ENCODE peak calls at places on chromosome 21, in five cellular contexts. One of them, this sample, is unnamed.

GRCh38 chr21:37915941-37916794 is at the start of gene KCNJ6:
- DNase-seq in tibial nerve: no peak
- DNase-seq in astrocyte of the spinal cord: peak; percentile 54
- DNase-seq in cardiac fibroblast: peak; percentile 62
- DNase-seq in psoas muscle: no peak
- DNase-seq in this sample: no peak

GRCh38 chr21:37742532-37742931 is 173.7 kb downstream of the KCNJ6 start:
- DNase-seq in tibial nerve: no peak
- DNase-seq in astrocyte of the spinal cord: no peak
- DNase-seq in cardiac fibroblast: peak; percentile 64
- DNase-seq in psoas muscle: no peak
- DNase-seq in this sample: peak; percentile 7

GRCh38 chr21:29403922-29404538 is 105.3 kb downstream of the BACH1 start:
- DNase-seq in tibial nerve: peak; percentile 9
- DNase-seq in astrocyte of the spinal cord: no peak
- DNase-seq in cardiac fibroblast: peak; percentile 15
- DNase-seq in psoas muscle: no peak
- DNase-seq in this sample: peak; percentile 71

GRCh38 chr21:26057488-26058170 is 112.9 kb downstream of the APP start:
- DNase-seq in tibial nerve: no peak
- DNase-seq in astrocyte of the spinal cord: no peak
- DNase-seq in cardiac fibroblast: no peak
- DNase-seq in psoas muscle: no peak
- DNase-seq in this sample: no peak

GRCh38 chr21:36747815-36748381 is 49.0 kb downstream of the SIM2 start:
- DNase-seq in tibial nerve: no peak
- DNase-seq in astrocyte of the spinal cord: no peak
- DNase-seq in cardiac fibroblast: peak; percentile 33
- DNase-seq in psoas muscle: peak; percentile 64
- DNase-seq in this sample: no peak

GRCh38 chr21:32442566-32443318 is 30.2 kb downstream of the EVA1C start:
- DNase-seq in tibial nerve: no peak
- DNase-seq in astrocyte of the spinal cord: no peak
- DNase-seq in cardiac fibroblast: peak; percentile 70
- DNase-seq in psoas muscle: no peak
- DNase-seq in this sample: peak; percentile 89

GRCh38 chr21:31283025-31283424 is 61.0 kb downstream of the TIAM1 start:
- DNase-seq in tibial nerve: no peak
- DNase-seq in astrocyte of the spinal cord: no peak
- DNase-seq in cardiac fibroblast: no peak
- DNase-seq in psoas muscle: no peak
- DNase-seq in this sample: no peak

GRCh38 chr21:23162213-23162946 is 2164.2 kb downstream of the NCAM2 start:
- DNase-seq in tibial nerve: no peak
- DNase-seq in astrocyte of the spinal cord: no peak
- DNase-seq in cardiac fibroblast: no peak
- DNase-seq in psoas muscle: no peak
- DNase-seq in this sample: peak; percentile 67

GRCh38 chr21:43654806-43655489 is 4.3 kb downstream of the HSF2BP start:
- DNase-seq in tibial nerve: no peak
- DNase-seq in astrocyte of the spinal cord: peak; percentile 41
- DNase-seq in cardiac fibroblast: peak; percentile 55
- DNase-seq in psoas muscle: no peak
- DNase-seq in this sample: peak; percentile 62

DNA sequence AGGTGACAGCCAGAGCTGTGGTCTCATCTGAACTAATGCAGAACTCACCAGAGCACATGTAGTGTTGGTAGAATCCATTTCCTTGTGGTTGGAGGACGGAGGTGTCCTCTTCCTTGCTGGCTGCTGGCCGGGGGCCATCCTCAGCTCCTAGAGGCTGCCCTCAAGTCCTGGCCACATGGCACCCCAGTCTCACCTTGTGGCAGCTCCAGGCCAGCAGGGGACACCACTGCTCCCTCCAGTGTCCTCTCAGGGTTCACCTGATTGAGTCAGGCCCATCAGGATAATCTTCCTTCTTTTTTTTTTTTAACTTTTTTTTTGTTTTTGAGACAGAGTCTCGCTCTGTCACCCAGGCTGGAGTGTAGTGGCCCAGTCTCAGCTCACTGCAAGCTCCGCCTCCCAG is 2.9 kb downstream of the KCNE1 start:
- DNase-seq in tibial nerve: no peak
- DNase-seq in astrocyte of the spinal cord: no peak
- DNase-seq in cardiac fibroblast: no peak
- DNase-seq in psoas muscle: no peak
- DNase-seq in this sample: no peak
- H3K4me3 ChIP-seq in tibial nerve: no peak overlapping the region
- H3K4me3 ChIP-seq in astrocyte of the spinal cord: no peak overlapping the region
- H3K4me3 ChIP-seq in cardiac fibroblast: no peak overlapping the region
- H3K4me3 ChIP-seq in psoas muscle: no peak overlapping the region
- H3K4me3 ChIP-seq in this sample: no peak overlapping the region

GRCh38 chr21:45455321-45456013 is 50.5 kb downstream of the COL18A1 start:
- DNase-seq in tibial nerve: no peak
- DNase-seq in astrocyte of the spinal cord: peak; percentile 52
- DNase-seq in cardiac fibroblast: peak; percentile 35
- DNase-seq in psoas muscle: peak; percentile 64
- DNase-seq in this sample: peak; percentile 30

GRCh38 chr21:45457161-45457831 is 52.3 kb downstream of the COL18A1 start:
- DNase-seq in tibial nerve: no peak
- DNase-seq in astrocyte of the spinal cord: no peak
- DNase-seq in cardiac fibroblast: no peak
- DNase-seq in psoas muscle: peak; percentile 36
- DNase-seq in this sample: no peak

GRCh38 chr21:45457832-45458172 is 52.8 kb downstream of the COL18A1 start:
- DNase-seq in tibial nerve: no peak
- DNase-seq in astrocyte of the spinal cord: no peak
- DNase-seq in cardiac fibroblast: no peak
- DNase-seq in psoas muscle: peak; percentile 25
- DNase-seq in this sample: no peak

GRCh38 chr21:45456014-45456835 is 51.3 kb downstream of the COL18A1 start:
- DNase-seq in tibial nerve: no peak
- DNase-seq in astrocyte of the spinal cord: no peak
- DNase-seq in cardiac fibroblast: no peak
- DNase-seq in psoas muscle: peak; percentile 51
- DNase-seq in this sample: no peak

GRCh38 chr21:45456836-45457160 is 51.8 kb downstream of the COL18A1 start:
- DNase-seq in tibial nerve: no peak
- DNase-seq in astrocyte of the spinal cord: no peak
- DNase-seq in cardiac fibroblast: no peak
- DNase-seq in psoas muscle: peak; percentile 38
- DNase-seq in this sample: no peak
- H3K4me3 ChIP-seq in tibial nerve: peak overlapping the region; percentile 17
- H3K4me3 ChIP-seq in astrocyte of the spinal cord: no peak overlapping the region
- H3K4me3 ChIP-seq in cardiac fibroblast: no peak overlapping the region
- H3K4me3 ChIP-seq in psoas muscle: no peak overlapping the region
- H3K4me3 ChIP-seq in this sample: no peak overlapping the region

GRCh38 chr21:34109075-34109474 is 35.7 kb downstream of the MRPS6 start:
- DNase-seq in tibial nerve: no peak
- DNase-seq in astrocyte of the spinal cord: no peak
- DNase-seq in cardiac fibroblast: no peak
- DNase-seq in psoas muscle: no peak
- DNase-seq in this sample: no peak

GRCh38 chr21:34115160-34115559 is 41.8 kb downstream of the MRPS6 start:
- DNase-seq in tibial nerve: no peak
- DNase-seq in astrocyte of the spinal cord: no peak
- DNase-seq in cardiac fibroblast: no peak
- DNase-seq in psoas muscle: no peak
- DNase-seq in this sample: no peak

GRCh38 chr21:34110594-34111202 is 37.3 kb downstream of the MRPS6 start:
- DNase-seq in tibial nerve: no peak
- DNase-seq in astrocyte of the spinal cord: no peak
- DNase-seq in cardiac fibroblast: no peak
- DNase-seq in psoas muscle: no peak
- DNase-seq in this sample: no peak

GRCh38 chr21:34113842-34114241 is 40.5 kb downstream of the MRPS6 start:
- DNase-seq in tibial nerve: no peak
- DNase-seq in astrocyte of the spinal cord: no peak
- DNase-seq in cardiac fibroblast: no peak
- DNase-seq in psoas muscle: no peak
- DNase-seq in this sample: no peak

GRCh38 chr21:34112316-34113033 is 39.1 kb downstream of the MRPS6 start:
- DNase-seq in tibial nerve: no peak
- DNase-seq in astrocyte of the spinal cord: no peak
- DNase-seq in cardiac fibroblast: no peak
- DNase-seq in psoas muscle: no peak
- DNase-seq in this sample: no peak
- H3K4me3 ChIP-seq in tibial nerve: no peak overlapping the region
- H3K4me3 ChIP-seq in astrocyte of the spinal cord: no peak overlapping the region
- H3K4me3 ChIP-seq in cardiac fibroblast: no peak overlapping the region
- H3K4me3 ChIP-seq in psoas muscle: no peak overlapping the region
- H3K4me3 ChIP-seq in this sample: no peak overlapping the region

GRCh38 chr21:15826147-15826780 is 96.5 kb downstream of the USP25 start:
- DNase-seq in tibial nerve: no peak
- DNase-seq in astrocyte of the spinal cord: peak; percentile 45
- DNase-seq in cardiac fibroblast: peak; percentile 76
- DNase-seq in psoas muscle: no peak
- DNase-seq in this sample: peak; percentile 82

GRCh38 chr21:15826908-15827601 is 97.3 kb downstream of the USP25 start:
- DNase-seq in tibial nerve: no peak
- DNase-seq in astrocyte of the spinal cord: no peak
- DNase-seq in cardiac fibroblast: no peak
- DNase-seq in psoas muscle: peak; percentile 62
- DNase-seq in this sample: no peak

GRCh38 chr21:15825699-15826098 is 95.9 kb downstream of the USP25 start:
- DNase-seq in tibial nerve: no peak
- DNase-seq in astrocyte of the spinal cord: no peak
- DNase-seq in cardiac fibroblast: no peak
- DNase-seq in psoas muscle: no peak
- DNase-seq in this sample: no peak

GRCh38 chr21:15831497-15831896 is 101.7 kb downstream of the USP25 start:
- DNase-seq in tibial nerve: no peak
- DNase-seq in astrocyte of the spinal cord: no peak
- DNase-seq in cardiac fibroblast: no peak
- DNase-seq in psoas muscle: no peak
- DNase-seq in this sample: no peak
- H3K4me3 ChIP-seq in tibial nerve: no peak overlapping the region
- H3K4me3 ChIP-seq in astrocyte of the spinal cord: no peak overlapping the region
- H3K4me3 ChIP-seq in cardiac fibroblast: no peak overlapping the region
- H3K4me3 ChIP-seq in psoas muscle: no peak overlapping the region
- H3K4me3 ChIP-seq in this sample: no peak overlapping the region

GRCh38 chr21:16424331-16424749 is 694.6 kb downstream of the USP25 start:
- DNase-seq in tibial nerve: no peak
- DNase-seq in astrocyte of the spinal cord: peak; percentile 72
- DNase-seq in cardiac fibroblast: peak; percentile 63
- DNase-seq in psoas muscle: no peak
- DNase-seq in this sample: peak; percentile 60
- H3K4me3 ChIP-seq in tibial nerve: peak overlapping the region; percentile 1
- H3K4me3 ChIP-seq in astrocyte of the spinal cord: peak overlapping the region; percentile 25
- H3K4me3 ChIP-seq in cardiac fibroblast: peak overlapping the region; percentile 28
- H3K4me3 ChIP-seq in psoas muscle: peak overlapping the region; percentile 71
- H3K4me3 ChIP-seq in this sample: peak overlapping the region; percentile 27

DNA sequence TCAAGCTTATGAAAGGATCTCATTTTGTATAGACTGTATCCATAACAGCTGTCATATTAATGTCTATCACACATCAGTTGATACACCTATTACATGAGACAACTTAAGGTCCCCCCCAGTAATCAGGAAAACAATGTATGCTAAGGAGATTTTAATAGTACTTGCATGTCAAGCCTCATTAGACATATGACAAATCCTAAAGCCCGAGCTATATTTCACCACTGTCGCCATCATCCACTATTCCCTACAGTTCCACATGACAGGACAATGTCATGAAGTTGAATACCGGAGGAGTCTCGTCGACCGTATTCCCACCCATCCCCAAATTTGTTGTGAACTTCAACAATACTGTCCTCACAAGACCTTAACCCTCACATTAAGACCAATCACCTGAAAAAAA is 3.4 kb downstream of the HMGN1 start:
- DNase-seq in tibial nerve: no peak
- DNase-seq in astrocyte of the spinal cord: no peak
- DNase-seq in cardiac fibroblast: no peak
- DNase-seq in psoas muscle: no peak
- DNase-seq in this sample: no peak
- H3K4me3 ChIP-seq in tibial nerve: no peak overlapping the region
- H3K4me3 ChIP-seq in astrocyte of the spinal cord: no peak overlapping the region
- H3K4me3 ChIP-seq in cardiac fibroblast: no peak overlapping the region
- H3K4me3 ChIP-seq in psoas muscle: no peak overlapping the region
- H3K4me3 ChIP-seq in this sample: no peak overlapping the region

DNA sequence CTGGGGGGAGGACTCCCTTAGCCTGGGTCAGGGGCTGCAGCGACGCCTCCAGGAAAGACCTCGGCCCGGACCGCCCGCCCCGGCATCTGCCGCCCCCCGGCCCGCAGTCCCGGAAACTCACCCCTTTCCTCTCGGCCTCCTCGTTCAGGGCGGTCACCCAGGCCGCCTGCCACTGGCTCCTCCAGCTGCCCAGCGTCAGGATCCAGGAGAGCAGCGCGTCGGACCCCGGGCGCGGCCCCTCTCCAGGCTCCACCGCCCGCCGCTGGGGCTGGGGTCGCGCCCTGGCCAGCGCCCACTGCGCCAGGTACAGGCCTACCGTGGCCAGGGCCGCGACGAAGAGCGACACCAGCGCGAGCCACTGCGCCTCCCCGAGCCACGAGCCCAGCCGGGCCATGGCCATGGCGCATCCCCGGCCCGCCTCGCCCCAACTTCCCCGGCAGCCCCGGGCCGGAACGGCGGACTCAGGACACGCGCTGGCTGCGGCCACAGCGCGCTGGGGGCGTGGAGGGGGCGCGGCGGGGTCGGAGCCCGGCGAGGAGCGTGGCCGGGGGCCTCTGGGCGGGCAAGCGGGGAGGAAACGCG is 478 bp downstream of the C2CD2 start:
- DNase-seq in tibial nerve: no peak
- DNase-seq in astrocyte of the spinal cord: no peak
- DNase-seq in cardiac fibroblast: no peak
- DNase-seq in psoas muscle: peak; percentile 48
- DNase-seq in this sample: no peak
- H3K4me3 ChIP-seq in tibial nerve: peak overlapping the region; percentile 91
- H3K4me3 ChIP-seq in astrocyte of the spinal cord: peak overlapping the region; percentile 64
- H3K4me3 ChIP-seq in cardiac fibroblast: peak overlapping the region; percentile 69
- H3K4me3 ChIP-seq in psoas muscle: peak overlapping the region; percentile 78
- H3K4me3 ChIP-seq in this sample: peak overlapping the region; percentile 46

DNA sequence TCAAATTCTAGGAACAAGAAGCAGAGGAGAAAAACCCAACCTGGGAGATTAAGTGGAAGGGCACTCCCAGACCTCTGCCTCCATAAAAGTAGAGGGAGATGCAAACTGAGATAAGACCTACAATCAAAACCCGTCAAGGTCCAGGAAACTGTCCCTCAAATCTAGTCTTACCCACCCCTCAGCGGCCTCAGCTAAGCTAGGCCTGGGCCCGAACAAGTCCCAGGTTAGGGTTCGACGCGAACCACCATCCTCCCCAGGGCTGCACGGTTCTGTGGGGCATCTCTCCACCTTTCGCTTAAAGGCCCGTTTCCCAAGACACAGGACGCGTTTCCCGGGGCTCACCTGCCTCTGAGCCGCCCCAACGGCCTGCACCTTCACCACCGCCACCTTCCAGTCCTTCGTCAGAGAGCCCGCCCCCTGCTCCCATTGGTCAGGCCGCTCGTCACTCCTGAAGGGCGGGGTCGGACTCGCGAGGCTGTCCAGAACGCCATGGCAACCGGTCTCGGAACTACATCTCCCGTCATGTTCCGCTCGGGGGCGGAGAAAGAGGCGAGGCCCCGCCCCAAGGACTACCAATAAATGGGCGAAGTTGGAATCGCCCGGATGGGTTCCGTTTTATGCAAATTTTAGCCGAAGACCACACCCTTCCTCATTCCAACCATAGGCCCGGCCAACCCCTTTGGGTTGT is at the start of gene CRYZL1:
- DNase-seq in tibial nerve: peak; percentile 100
- DNase-seq in astrocyte of the spinal cord: peak; percentile 100
- DNase-seq in cardiac fibroblast: peak; percentile 100
- DNase-seq in psoas muscle: peak; percentile 100
- DNase-seq in this sample: peak; percentile 98
- H3K4me3 ChIP-seq in tibial nerve: peak within 1 kb of the TSS; percentile 99
- H3K4me3 ChIP-seq in astrocyte of the spinal cord: peak within 1 kb of the TSS; percentile 69
- H3K4me3 ChIP-seq in cardiac fibroblast: peak within 1 kb of the TSS; percentile 94
- H3K4me3 ChIP-seq in psoas muscle: peak within 1 kb of the TSS; percentile 87
- H3K4me3 ChIP-seq in this sample: peak within 1 kb of the TSS; percentile 58